ENCODE peak calls at places on chromosomes 1 and 21, in eight cellular contexts. S is NCI-H524; G is NCI-H1417; P is central memory CD4-positive, alpha-beta T cell; O is Peyer's patch; B is KBM-7; I is NCI-H2081; D is globus pallidus. K is an unnamed sample.

GRCh38 chr1:26530898-26531598 is 1.5 kb downstream of the RPS6KA1 start:
- DNase-seq in D (no peak), G (peak), P (no peak), I (peak), B (peak), O (peak), S (peak), K (peak)

GRCh38 chr1:156608981-156609380 is 7.7 kb upstream of the GPATCH4 start:
- DNase-seq in D (no peak), G (peak), B (peak), S (no peak), I (peak), O (peak), P (peak), K (peak)

GRCh38 chr1:168312718-168313604 is 32.3 kb downstream of the TBX19 start:
- DNase-seq in O (no peak), B (peak), I (no peak), P (no peak), G (no peak), D (no peak), S (no peak), K (no peak)

GRCh38 chr1:3761296-3762010 is 9.2 kb downstream of the CCDC27 start:
- DNase-seq in D (no peak), P (no peak), S (no peak), B (no peak), O (no peak), I (no peak), G (no peak), K (no peak)

GRCh38 chr1:112389689-112390088 is 6.3 kb upstream of the CTTNBP2NL start:
- DNase-seq in P (no peak), D (no peak), O (no peak), I (no peak), G (no peak), S (no peak), B (no peak), K (no peak)

GRCh38 chr1:35555601-35556477 is 1.4 kb downstream of the KIAA0319L start:
- DNase-seq in G (peak), P (no peak), B (no peak), O (no peak), S (no peak), I (peak), D (no peak), K (no peak)

GRCh38 chr1:159924025-159924790 is 1.1 kb downstream of the TAGLN2 start:
- DNase-seq in G (no peak), O (peak), D (no peak), B (peak), S (no peak), P (peak), I (peak), K (no peak)

GRCh38 chr1:183832472-183832871 is 27.6 kb downstream of the RGL1 start:
- DNase-seq in O (no peak), D (no peak), P (no peak), I (no peak), B (peak), G (no peak), S (no peak), K (no peak)

GRCh38 chr1:164561461-164561860 is 2.5 kb downstream of the PBX1 start:
- DNase-seq in G (peak), O (no peak), B (no peak), I (peak), D (peak), P (no peak), S (no peak), K (peak)

GRCh38 chr1:155964193-155964592 is 14.2 kb downstream of the ARHGEF2 start:
- DNase-seq in O (no peak), I (no peak), G (no peak), B (no peak), S (no peak), D (no peak), P (no peak), K (peak)

GRCh38 chr1:167784876-167785550 is 63.2 kb downstream of the MPZL1 start:
- DNase-seq in I (no peak), P (no peak), G (no peak), O (no peak), B (no peak), S (no peak), D (no peak), K (no peak)

GRCh38 chr1:27179373-27179772 is 24.4 kb upstream of the SLC9A1 start:
- DNase-seq in D (no peak), P (no peak), O (no peak), S (no peak), G (no peak), I (no peak), B (no peak), K (no peak)

GRCh38 chr1:227437495-227438008 is 119.3 kb upstream of the CDC42BPA start:
- DNase-seq in G (no peak), B (peak), I (peak), O (no peak), D (peak), S (peak), P (no peak), K (peak)

GRCh38 chr1:220307528-220308100 is 35.4 kb upstream of the RAB3GAP2 start:
- DNase-seq in G (no peak), D (no peak), P (no peak), I (no peak), B (no peak), S (no peak), O (no peak), K (no peak)

GRCh38 chr1:85321237-85321964 is 45.0 kb upstream of the BCL10 start:
- DNase-seq in S (no peak), O (no peak), B (peak), D (no peak), P (no peak), G (no peak), I (no peak), K (no peak)

GRCh38 chr1:203592156-203592555 is 34.5 kb upstream of the ATP2B4 start:
- DNase-seq in I (no peak), O (no peak), P (no peak), S (no peak), B (no peak), D (peak), G (no peak), K (peak)

GRCh38 chr1:206729050-206729449 is 41.5 kb upstream of the IL19 start:
- DNase-seq in P (no peak), O (no peak), G (no peak), S (no peak), D (no peak), B (no peak), I (no peak), K (no peak)

GRCh38 chr1:7257225-7257624 is 472.0 kb downstream of the CAMTA1 start:
- DNase-seq in O (no peak), D (no peak), S (no peak), I (no peak), G (peak), P (no peak), B (no peak), K (no peak)

GRCh38 chr1:82377201-82377884 is 576.6 kb downstream of the ADGRL2 start:
- DNase-seq in S (no peak), G (no peak), I (no peak), D (no peak), O (no peak), P (no peak), B (no peak), K (no peak)

GRCh38 chr1:20052386-20052785 is 17.6 kb upstream of the PLA2G5 start:
- DNase-seq in D (no peak), P (no peak), O (no peak), B (no peak), I (no peak), G (no peak), S (no peak), K (no peak)

GRCh38 chr1:117045644-117046043 is 14.5 kb upstream of the TTF2 start:
- DNase-seq in G (no peak), O (no peak), D (no peak), S (peak), I (no peak), B (no peak), P (no peak), K (no peak)

GRCh38 chr1:221117548-221117951 is 238.3 kb downstream of the HLX start:
- DNase-seq in B (no peak), D (no peak), O (no peak), P (no peak), G (no peak), I (no peak), S (no peak), K (peak)

GRCh38 chr1:16478091-16478490 is 36.0 kb downstream of the RNU1-1 start:
- DNase-seq in O (no peak), I (no peak), G (no peak), D (no peak), P (no peak), S (no peak), B (no peak), K (no peak)

GRCh38 chr1:232547938-232548484 is 81.9 kb downstream of the SIPA1L2 start:
- DNase-seq in I (no peak), P (no peak), B (no peak), O (no peak), G (peak), S (no peak), D (no peak), K (no peak)

GRCh38 chr1:85319488-85319887 is 43.1 kb upstream of the BCL10 start:
- DNase-seq in I (no peak), D (no peak), P (no peak), O (no peak), S (no peak), B (no peak), G (no peak), K (no peak)

GRCh38 chr1:214581785-214582184 is 21.2 kb upstream of the CENPF start:
- DNase-seq in D (no peak), B (no peak), P (no peak), S (peak), O (no peak), G (no peak), I (no peak), K (no peak)

GRCh38 chr1:220690140-220691038 is at the start of gene C1orf115:
- DNase-seq in S (peak), D (no peak), P (peak), B (peak), I (peak), G (peak), O (peak), K (peak)

GRCh38 chr1:169368406-169368769 is 393 bp downstream of the BLZF1 start:
- DNase-seq in I (peak), P (no peak), D (no peak), B (no peak), G (peak), S (no peak), O (peak), K (no peak)

GRCh38 chr1:59104191-59104760 is 192.6 kb upstream of the FGGY start:
- DNase-seq in S (no peak), B (no peak), O (no peak), G (no peak), I (peak), D (no peak), P (no peak), K (no peak)

GRCh38 chr1:46581685-46582455 is 22.2 kb downstream of the MKNK1 start:
- DNase-seq in D (no peak), G (no peak), P (peak), S (no peak), B (peak), I (no peak), O (no peak), K (no peak)

GRCh38 chr1:62621907-62622306 is 24.6 kb downstream of the ANGPTL3 start:
- DNase-seq in G (no peak), S (no peak), I (peak), O (no peak), D (peak), P (no peak), B (no peak), K (no peak)

GRCh38 chr1:39955547-39956539 is 898 bp downstream of the MFSD2A start:
- DNase-seq in G (peak), D (peak), O (peak), S (peak), I (peak), P (peak), B (peak), K (peak)

GRCh38 chr1:115712911-115713609 is 55.5 kb downstream of the CASQ2 start:
- DNase-seq in P (no peak), O (no peak), I (no peak), D (no peak), G (no peak), S (no peak), B (no peak), K (no peak)

GRCh38 chr1:99594205-99594604 is 51.7 kb upstream of the PALMD start:
- DNase-seq in G (no peak), P (no peak), O (no peak), I (no peak), S (no peak), D (no peak), B (no peak), K (no peak)

GRCh38 chr21:44574457-44575306 is 1.2 kb downstream of the KRTAP10-4 start:
- DNase-seq in I (no peak), D (no peak), P (no peak), B (no peak), S (no peak), G (no peak), O (peak), K (no peak)

GRCh38 chr1:41056907-41057306 is 35.4 kb upstream of the SLFNL1 start:
- DNase-seq in S (no peak), G (no peak), B (no peak), P (no peak), O (no peak), I (no peak), D (no peak), K (no peak)

GRCh38 chr21:43916691-43917514 is 51.9 kb downstream of the AGPAT3 start:
- DNase-seq in I (no peak), P (peak), D (no peak), B (peak), G (no peak), S (no peak), O (peak), K (peak)

GRCh38 chr1:225933072-225933471 is 7.9 kb downstream of the LEFTY2 start:
- DNase-seq in G (no peak), P (no peak), D (no peak), O (no peak), I (no peak), S (no peak), B (no peak), K (no peak)

GRCh38 chr1:201742955-201743805 is 85.8 kb upstream of the IPO9 start:
- DNase-seq in P (no peak), B (no peak), I (no peak), O (no peak), D (no peak), G (no peak), S (no peak), K (no peak)

K was measured in cerebellar cortex.